ENCODE peak calls at places on chromosomes 13 and 19, in seven cellular contexts. I is fibroblast of mammary gland, W is astrocyte, Y is GM06990, B is psoas muscle, L is bronchial epithelial cell, M is choroid plexus epithelial cell. T is an unnamed sample.

GRCh38 chr13:113152894-113153809 is 5.3 kb upstream of the PROZ start:
- DNase-seq in I (peak), L (no peak), M (peak), B (peak), W (peak), Y (peak), T (peak)

GRCh38 chr13:42283574-42283973 is 11.6 kb downstream of the AKAP11 start:
- DNase-seq in I (no peak), Y (no peak), B (no peak), M (no peak), L (no peak), W (no peak), T (no peak)

GRCh38 chr19:31316201-31316951 is 32.9 kb downstream of the TSHZ3 start:
- DNase-seq in B (peak), M (peak), L (no peak), Y (no peak), I (peak), W (peak), T (peak)

GRCh38 chr13:72530471-72530870 is 197.0 kb downstream of the MZT1 start:
- DNase-seq in L (peak), B (no peak), W (peak), Y (no peak), I (no peak), M (peak), T (peak)

GRCh38 chr13:34103854-34104253 is 285.9 kb downstream of the RFC3 start:
- DNase-seq in M (no peak), I (no peak), W (no peak), Y (no peak), L (no peak), B (no peak), T (no peak)

GRCh38 chr13:73672492-73672891 is 461.7 kb downstream of the KLF12 start:
- DNase-seq in Y (no peak), B (no peak), W (peak), M (no peak), L (peak), I (no peak), T (peak)

GRCh38 chr13:86974995-86975328 is 696.2 kb upstream of the SLITRK5 start:
- DNase-seq in B (no peak), M (peak), I (no peak), L (no peak), W (no peak), Y (no peak), T (no peak)

GRCh38 chr19:49434907-49435577 is 6.3 kb downstream of the SLC17A7 start:
- DNase-seq in B (no peak), W (no peak), I (no peak), M (no peak), Y (no peak), L (no peak), T (no peak)

GRCh38 chr13:108495686-108496363 is 133.6 kb upstream of the MYO16 start:
- DNase-seq in W (peak), M (peak), I (no peak), Y (no peak), B (no peak), L (no peak), T (no peak)

GRCh38 chr19:40798997-40799557 is at the start of gene EGLN2:
- DNase-seq in W (no peak), Y (no peak), M (no peak), B (no peak), I (no peak), L (no peak), T (no peak)

GRCh38 chr19:5090780-5091575 is 122.1 kb downstream of the KDM4B start:
- DNase-seq in L (no peak), B (no peak), M (peak), W (peak), I (peak), Y (no peak), T (peak)

GRCh38 chr19:18771328-18772242 is 19.5 kb downstream of the COMP start:
- DNase-seq in M (no peak), B (no peak), W (no peak), L (no peak), I (no peak), Y (no peak), T (no peak)

GRCh38 chr13:90445179-90445578 is 902.3 kb upstream of the MIR17HG start:
- DNase-seq in I (peak), W (peak), M (peak), L (peak), B (no peak), Y (no peak), T (peak)

GRCh38 chr13:61414686-61415664 is 674 bp downstream of the PCDH20 start:
- DNase-seq in L (peak), Y (no peak), W (peak), B (no peak), I (no peak), M (peak), T (peak)

GRCh38 chr13:76707360-76707759 is 178.8 kb downstream of the KCTD12 start:
- DNase-seq in I (peak), W (peak), L (peak), B (no peak), Y (no peak), M (peak), T (peak)

GRCh38 chr13:95032114-95032513 is 269.1 kb downstream of the ABCC4 start:
- DNase-seq in L (no peak), I (no peak), M (no peak), Y (no peak), B (no peak), W (no peak), T (no peak)

GRCh38 chr13:30016398-30016797 is 166.0 kb upstream of the UBL3 start:
- DNase-seq in M (no peak), L (no peak), I (peak), B (peak), W (no peak), Y (no peak), T (no peak)

GRCh38 chr13:77893066-77893465 is 25.6 kb downstream of the EDNRB start:
- DNase-seq in B (no peak), Y (no peak), I (no peak), M (no peak), L (no peak), W (no peak), T (no peak)

GRCh38 chr13:100106005-100106404 is 17.1 kb downstream of the PCCA start:
- DNase-seq in M (peak), I (no peak), L (no peak), B (no peak), Y (no peak), W (peak), T (no peak)

GRCh38 chr19:47255947-47256687 is at the start of gene CCDC9:
- DNase-seq in M (peak), Y (peak), W (peak), L (peak), I (peak), B (peak), T (peak)

GRCh38 chr13:44351505-44351854 is 22.1 kb upstream of the SERP2 start:
- DNase-seq in I (no peak), W (no peak), Y (no peak), B (no peak), L (no peak), M (no peak), T (no peak)

GRCh38 chr13:44354322-44354721 is 19.3 kb upstream of the SERP2 start:
- DNase-seq in L (no peak), I (no peak), Y (no peak), B (no peak), M (no peak), W (no peak), T (no peak)

GRCh38 chr13:44352671-44353070 is 21.0 kb upstream of the SERP2 start:
- DNase-seq in L (peak), I (peak), Y (no peak), B (no peak), W (peak), M (no peak), T (no peak)

GRCh38 chr13:44350775-44351504 is 22.7 kb upstream of the SERP2 start:
- DNase-seq in I (no peak), Y (no peak), M (no peak), B (no peak), W (no peak), L (peak), T (no peak)

DNA sequence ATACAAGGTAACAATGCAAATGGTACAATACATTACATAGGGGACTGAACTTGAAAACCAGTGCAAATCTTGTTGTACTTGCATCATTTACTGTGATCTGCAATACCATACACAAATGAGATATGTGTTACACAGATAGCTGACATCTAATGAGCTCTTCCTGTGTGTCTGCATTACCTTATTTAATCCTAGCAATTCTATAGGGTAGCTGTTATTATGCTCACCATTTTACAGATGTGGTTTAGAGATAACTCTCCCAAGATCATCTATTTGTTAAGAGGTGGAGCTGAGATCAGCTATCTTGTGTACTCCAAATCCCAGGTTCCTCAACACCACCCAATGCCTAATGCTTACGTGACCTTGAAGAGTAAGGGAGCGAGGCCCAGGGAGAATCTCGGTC is 21.4 kb upstream of the SERP2 start:
- DNase-seq in I (no peak), W (no peak), Y (no peak), B (no peak), L (no peak), M (no peak), T (no peak)
- H3K4me3 ChIP-seq in I (no peak), W (no peak), Y (no peak), B (no peak), L (no peak), M (no peak), T (no peak)

DNA sequence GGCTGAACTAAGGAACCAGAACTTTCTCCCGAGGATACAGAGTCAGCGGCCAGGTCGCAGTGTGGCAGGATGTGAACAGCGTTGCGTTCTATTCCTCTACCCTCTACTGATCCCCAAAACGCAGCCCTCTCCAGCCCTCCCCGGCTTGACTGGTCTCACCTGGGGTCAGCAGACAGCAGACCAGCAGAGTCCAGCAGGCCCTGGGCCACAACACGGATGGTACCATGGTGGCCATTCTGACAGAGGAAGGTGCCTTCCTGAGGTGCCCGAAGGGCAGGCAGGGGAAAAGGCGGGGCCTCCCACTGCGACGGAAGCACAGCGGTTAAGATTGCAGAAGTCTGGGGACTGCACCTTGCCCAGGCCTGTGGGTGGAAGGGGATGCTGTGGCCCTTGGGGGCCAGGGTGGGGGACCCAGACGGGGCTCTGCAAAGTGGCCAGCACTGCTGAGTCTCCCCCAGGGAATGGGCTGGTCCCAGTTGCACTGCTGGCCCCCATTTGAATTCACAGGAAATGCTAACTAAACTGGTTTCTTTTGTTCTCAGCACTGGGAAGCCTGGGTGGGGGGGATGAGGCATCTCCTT is at the start of gene ICAM3:
- DNase-seq in M (no peak), I (no peak), B (no peak), Y (peak), W (no peak), L (no peak), T (no peak)
- H3K4me3 ChIP-seq in M (no peak), I (no peak), B (no peak), Y (peak), W (no peak), L (no peak), T (no peak)

GRCh38 chr19:1066748-1067340 is at the start of gene ARHGAP45:
- DNase-seq in M (no peak), I (no peak), B (peak), W (no peak), L (no peak), Y (peak), T (no peak)

GRCh38 chr19:1064661-1065605 is 2.0 kb upstream of the ARHGAP45 start:
- DNase-seq in B (peak), W (peak), L (peak), M (peak), Y (peak), I (peak), T (peak)

GRCh38 chr19:1067341-1068103 is 555 bp downstream of the ARHGAP45 start:
- DNase-seq in M (no peak), Y (no peak), W (no peak), L (no peak), I (no peak), B (peak), T (no peak)

GRCh38 chr19:1065606-1066109 is 1.3 kb upstream of the ARHGAP45 start:
- DNase-seq in Y (no peak), M (no peak), B (no peak), W (no peak), L (peak), I (no peak), T (no peak)

GRCh38 chr19:1066251-1066747 is 668 bp upstream of the ARHGAP45 start:
- DNase-seq in M (no peak), B (no peak), L (no peak), I (no peak), Y (no peak), W (no peak), T (no peak)
- H3K4me3 ChIP-seq in M (no peak), B (peak), L (no peak), I (no peak), Y (peak), W (no peak), T (no peak)

GRCh38 chr19:44747739-44748425 is 626 bp upstream of the BCL3 start:
- DNase-seq in B (peak), L (peak), I (no peak), W (peak), M (peak), Y (peak), T (peak)

GRCh38 chr19:44745386-44745831 is 3.1 kb upstream of the BCL3 start:
- DNase-seq in B (peak), Y (no peak), W (peak), M (peak), L (peak), I (peak), T (peak)

GRCh38 chr19:44745887-44746600 is 2.5 kb upstream of the BCL3 start:
- DNase-seq in M (no peak), W (no peak), L (no peak), B (no peak), Y (no peak), I (no peak), T (no peak)

GRCh38 chr19:44746946-44747738 is 1.4 kb upstream of the BCL3 start:
- DNase-seq in M (peak), Y (peak), L (peak), W (peak), B (peak), I (peak), T (peak)

GRCh38 chr19:44746616-44746945 is 1.9 kb upstream of the BCL3 start:
- DNase-seq in M (no peak), I (no peak), B (no peak), Y (no peak), L (no peak), W (no peak), T (no peak)
- H3K4me3 ChIP-seq in M (no peak), I (no peak), B (no peak), Y (no peak), L (no peak), W (no peak), T (no peak)

GRCh38 chr13:50651916-50652315 is 191.6 kb downstream of the DLEU7 start:
- DNase-seq in Y (no peak), B (no peak), I (no peak), L (no peak), W (no peak), M (no peak), T (no peak)

GRCh38 chr13:50646070-50646469 is 197.4 kb downstream of the DLEU7 start:
- DNase-seq in Y (no peak), W (peak), I (no peak), B (no peak), M (no peak), L (no peak), T (no peak)

GRCh38 chr13:50654341-50654740 is 189.2 kb downstream of the DLEU7 start:
- DNase-seq in B (no peak), I (no peak), Y (no peak), W (no peak), L (peak), M (no peak), T (no peak)

GRCh38 chr13:50650478-50650877 is 193.0 kb downstream of the DLEU7 start:
- DNase-seq in Y (no peak), L (peak), W (peak), M (no peak), B (no peak), I (no peak), T (no peak)

DNA sequence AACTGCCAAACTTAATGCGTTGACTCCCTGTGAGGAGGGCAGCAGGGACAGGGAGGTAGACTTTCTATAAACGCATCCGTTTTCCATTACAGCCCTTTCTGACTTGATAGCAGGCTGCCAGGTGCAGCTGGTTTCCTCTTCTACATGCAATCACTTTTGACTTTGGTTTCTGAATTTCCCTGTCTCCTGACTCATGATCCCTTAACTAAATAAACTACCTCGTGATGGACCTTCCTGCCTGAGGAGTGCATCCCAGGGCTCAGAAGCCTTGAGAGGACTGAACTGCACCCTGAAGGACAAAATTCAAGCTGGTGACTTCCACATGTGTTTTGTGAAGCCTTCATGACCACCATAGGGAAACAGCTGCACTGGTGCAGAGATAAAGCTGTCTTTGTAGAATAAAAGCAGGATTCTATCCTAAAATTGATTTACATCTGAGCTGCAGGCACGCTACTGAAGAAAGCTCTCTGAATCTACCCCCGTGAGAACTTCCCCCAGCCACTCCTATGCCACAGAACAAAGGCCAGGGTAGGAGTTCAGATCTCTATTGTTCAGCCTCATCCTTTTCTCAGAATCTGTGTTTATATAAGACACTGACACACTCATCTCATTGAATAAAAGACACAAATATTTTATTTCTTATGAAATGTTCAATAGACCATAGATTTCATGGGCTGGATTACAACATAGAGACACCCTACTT is 192.4 kb downstream of the DLEU7 start:
- DNase-seq in I (peak), Y (no peak), M (peak), W (peak), L (peak), B (no peak), T (peak)
- H3K4me3 ChIP-seq in I (no peak), Y (no peak), M (no peak), W (no peak), L (no peak), B (no peak), T (no peak)

GRCh38 chr19:50750010-50750409 is 20.3 kb upstream of the GPR32 start:
- DNase-seq in Y (no peak), M (no peak), B (no peak), L (no peak), W (no peak), I (no peak), T (no peak)
- H3K4me3 ChIP-seq in Y (no peak), M (no peak), B (no peak), L (no peak), W (no peak), I (no peak), T (no peak)

GRCh38 chr19:45640849-45641273 is 1.7 kb upstream of the EML2 start:
- DNase-seq in Y (peak), W (no peak), L (peak), M (no peak), B (no peak), I (no peak), T (no peak)
- H3K4me3 ChIP-seq in Y (peak), W (peak), L (no peak), M (peak), B (no peak), I (no peak), T (no peak)

GRCh38 chr13:106472621-106473020 is 62.8 kb downstream of the EFNB2 start:
- DNase-seq in M (no peak), L (peak), I (no peak), Y (no peak), W (no peak), B (no peak), T (no peak)

GRCh38 chr13:106473174-106473573 is 62.3 kb downstream of the EFNB2 start:
- DNase-seq in L (no peak), Y (no peak), B (no peak), I (no peak), M (no peak), W (no peak), T (no peak)

GRCh38 chr13:106468948-106469590 is 66.4 kb downstream of the EFNB2 start:
- DNase-seq in M (no peak), W (no peak), L (no peak), Y (no peak), B (no peak), I (no peak), T (no peak)

GRCh38 chr13:106474906-106475305 is 60.6 kb downstream of the EFNB2 start:
- DNase-seq in Y (no peak), B (no peak), M (no peak), I (no peak), L (no peak), W (no peak), T (no peak)

DNA sequence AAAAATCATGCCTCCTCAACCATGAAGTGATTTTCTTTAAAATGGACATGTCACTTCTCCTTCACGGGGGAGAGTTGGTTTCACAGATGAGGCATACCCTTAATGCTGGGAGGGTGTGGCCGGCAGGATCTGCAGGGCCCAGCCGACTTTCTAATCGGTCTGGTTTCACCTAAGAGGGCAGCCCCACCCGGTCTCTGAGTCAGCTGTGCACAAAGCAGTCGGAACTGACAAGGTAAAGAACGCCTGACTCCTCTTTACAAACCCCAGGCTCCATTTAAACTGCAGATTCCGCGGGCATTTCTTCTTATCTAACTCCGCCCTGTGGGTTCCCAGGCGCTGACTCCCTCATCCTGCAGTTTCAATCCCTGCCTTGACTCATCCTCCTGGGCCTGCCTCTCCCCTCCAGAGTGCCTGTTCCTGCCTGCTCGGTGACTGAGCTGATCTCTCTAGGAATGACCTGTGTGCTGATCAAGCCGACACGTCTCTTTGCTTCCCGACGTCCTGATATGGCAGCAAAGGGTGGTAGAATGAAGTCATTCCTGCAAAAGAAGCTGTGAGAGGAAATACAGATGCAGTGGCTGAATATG is 63.4 kb downstream of the EFNB2 start:
- DNase-seq in W (peak), I (peak), Y (peak), B (peak), M (peak), L (peak), T (peak)
- H3K4me3 ChIP-seq in W (peak), I (peak), Y (no peak), B (no peak), M (peak), L (no peak), T (no peak)

GRCh38 chr19:34926685-34927375 is at the start of gene ZNF30:
- DNase-seq in Y (peak), L (peak), B (peak), W (peak), M (peak), I (peak), T (peak)

GRCh38 chr19:34925278-34925855 is 1.3 kb upstream of the ZNF30 start:
- DNase-seq in B (peak), L (no peak), I (no peak), Y (no peak), W (no peak), M (no peak), T (no peak)

GRCh38 chr19:34926361-34926684 is 380 bp upstream of the ZNF30 start:
- DNase-seq in L (no peak), B (no peak), M (no peak), W (no peak), I (no peak), Y (no peak), T (no peak)
- H3K4me3 ChIP-seq in L (peak), B (peak), M (peak), W (peak), I (no peak), Y (no peak), T (no peak)